ENCODE peak calls at places on chromosomes 3 and 15, in ten cellular contexts. S is ascending aorta; Z is CD4-positive, alpha-beta T cell; Y is SW480; T is HFFc6; U is mucosa of gallbladder; G is HEK293T; J is stimulated activated CD8-positive, alpha-beta memory T cell treated with anti-CD3 and anti-CD28 coated beads, Interleukin-7, amount 100 ng/mL, for 24 hours; L is activated T-helper 1 cell treated with Interleukin-2 at 50 U/mL for 16 hours; M is EH. X is an unnamed sample.

GRCh38 chr3:185822957-185823279 is 1.9 kb downstream of the IGF2BP2 start:
- DNase-seq in S (no peak), Z (no peak), Y (no peak), T (no peak), U (no peak), G (no peak), J (no peak), L (no peak), M (no peak), X (no peak)

GRCh38 chr15:90482124-90483011 is 47.4 kb upstream of the CRTC3 start:
- DNase-seq in S (no peak), Z (peak), Y (peak), T (peak), U (peak), G (peak), J (no peak), L (no peak), M (peak), X (peak)

GRCh38 chr3:63400259-63400860 is 122.3 kb downstream of the SYNPR start:
- DNase-seq in S (no peak), Z (no peak), Y (peak), T (peak), U (no peak), G (no peak), J (no peak), L (no peak), M (peak), X (peak)

GRCh38 chr3:23650371-23651140 is 155.2 kb upstream of the UBE2E1 start:
- DNase-seq in S (no peak), Z (no peak), Y (no peak), T (peak), U (no peak), G (no peak), J (no peak), L (no peak), M (peak), X (peak)

GRCh38 chr3:42118762-42119361 is 27.7 kb downstream of the TRAK1 start:
- DNase-seq in S (peak), Z (no peak), Y (peak), T (peak), U (peak), G (peak), J (no peak), L (no peak), M (peak), X (peak)

GRCh38 chr15:59399465-59400102 is 26.9 kb upstream of the MYO1E start:
- DNase-seq in S (peak), Z (no peak), Y (no peak), T (no peak), U (no peak), G (no peak), J (no peak), L (no peak), M (no peak), X (no peak)

GRCh38 chr15:73951591-73951990 is 25.3 kb downstream of the LOXL1 start:
- DNase-seq in S (peak), Z (no peak), Y (no peak), T (no peak), U (no peak), G (no peak), J (no peak), L (no peak), M (no peak), X (no peak)

GRCh38 chr15:80615783-80616391 is 79.2 kb upstream of the ABHD17C start:
- DNase-seq in S (no peak), Z (no peak), Y (no peak), T (peak), U (peak), G (no peak), J (no peak), L (no peak), M (peak), X (peak)

GRCh38 chr15:74443100-74443909 is 9.5 kb upstream of the SEMA7A start:
- DNase-seq in S (no peak), Z (no peak), Y (no peak), T (no peak), U (no peak), G (no peak), J (no peak), L (no peak), M (peak), X (peak)

GRCh38 chr3:126398423-126399347 is 4.0 kb downstream of the CFAP100 start:
- DNase-seq in S (no peak), Z (no peak), Y (no peak), T (no peak), U (no peak), G (no peak), J (no peak), L (no peak), M (no peak), X (no peak)

GRCh38 chr3:60431599-60431958 is 819.7 kb downstream of the FHIT start:
- DNase-seq in S (no peak), Z (no peak), Y (no peak), T (no peak), U (no peak), G (no peak), J (no peak), L (no peak), M (no peak), X (peak)

GRCh38 chr3:128984596-128984995 is 9.3 kb downstream of the CFAP92 start:
- DNase-seq in S (no peak), Z (no peak), Y (no peak), T (peak), U (no peak), G (no peak), J (no peak), L (no peak), M (no peak), X (peak)

GRCh38 chr3:194935061-194935460 is 249.4 kb downstream of the FAM43A start:
- DNase-seq in S (no peak), Z (no peak), Y (no peak), T (no peak), U (no peak), G (no peak), J (no peak), L (no peak), M (no peak), X (no peak)

GRCh38 chr3:30751610-30752299 is 142.7 kb downstream of the GADL1 start:
- DNase-seq in S (no peak), Z (peak), Y (peak), T (peak), U (no peak), G (peak), J (peak), L (peak), M (peak), X (peak)

GRCh38 chr15:79008666-79009065 is 63.8 kb upstream of the CTSH start:
- DNase-seq in S (no peak), Z (no peak), Y (no peak), T (no peak), U (no peak), G (no peak), J (no peak), L (no peak), M (no peak), X (no peak)

GRCh38 chr3:153130312-153130977 is 31.6 kb upstream of the RAP2B start:
- DNase-seq in S (no peak), Z (no peak), Y (no peak), T (peak), U (no peak), G (no peak), J (no peak), L (no peak), M (peak), X (peak)

GRCh38 chr15:78810377-78811123 is 714 bp downstream of the ADAMTS7 start:
- DNase-seq in S (peak), Z (no peak), Y (peak), T (no peak), U (no peak), G (peak), J (no peak), L (no peak), M (peak), X (peak)

GRCh38 chr3:19147905-19148767 is at the start of gene KCNH8:
- DNase-seq in S (no peak), Z (no peak), Y (peak), T (no peak), U (peak), G (peak), J (no peak), L (no peak), M (no peak), X (no peak)

GRCh38 chr3:181720281-181720680 is 8.6 kb downstream of the SOX2 start:
- DNase-seq in S (no peak), Z (no peak), Y (no peak), T (no peak), U (no peak), G (no peak), J (no peak), L (no peak), M (no peak), X (no peak)

GRCh38 chr3:126781406-126781805 is 77.4 kb downstream of the CHCHD6 start:
- DNase-seq in S (no peak), Z (no peak), Y (no peak), T (no peak), U (no peak), G (no peak), J (no peak), L (no peak), M (no peak), X (no peak)

GRCh38 chr3:138066383-138066782 is 49.0 kb downstream of the DZIP1L start:
- DNase-seq in S (no peak), Z (no peak), Y (no peak), T (no peak), U (no peak), G (no peak), J (no peak), L (no peak), M (no peak), X (no peak)

GRCh38 chr3:77370413-77370812 is 330.5 kb downstream of the ROBO2 start:
- DNase-seq in S (peak), Z (no peak), Y (no peak), T (peak), U (no peak), G (no peak), J (no peak), L (no peak), M (peak), X (peak)

GRCh38 chr3:181974198-181974597 is 262.5 kb downstream of the SOX2 start:
- DNase-seq in S (no peak), Z (no peak), Y (peak), T (no peak), U (no peak), G (no peak), J (no peak), L (no peak), M (no peak), X (no peak)

GRCh38 chr3:105634719-105635118 is 234.1 kb downstream of the CBLB start:
- DNase-seq in S (no peak), Z (no peak), Y (no peak), T (no peak), U (no peak), G (no peak), J (no peak), L (no peak), M (no peak), X (no peak)

GRCh38 chr15:101267320-101268104 is 9.8 kb downstream of the SELENOS start:
- DNase-seq in S (peak), Z (no peak), Y (peak), T (peak), U (peak), G (no peak), J (no peak), L (no peak), M (peak), X (peak)

GRCh38 chr15:76258460-76258859 is 52.8 kb downstream of the ETFA start:
- DNase-seq in S (no peak), Z (no peak), Y (no peak), T (no peak), U (no peak), G (no peak), J (no peak), L (no peak), M (no peak), X (no peak)

GRCh38 chr15:45186771-45187577 is 792 bp downstream of the SHF start:
- DNase-seq in S (no peak), Z (no peak), Y (no peak), T (no peak), U (no peak), G (no peak), J (no peak), L (no peak), M (no peak), X (no peak)

GRCh38 chr15:85463273-85463937 is 83.0 kb downstream of the AKAP13 start:
- DNase-seq in S (no peak), Z (no peak), Y (peak), T (no peak), U (no peak), G (no peak), J (no peak), L (no peak), M (no peak), X (no peak)

GRCh38 chr3:158737987-158738615 is 5.8 kb upstream of the RARRES1 start:
- DNase-seq in S (no peak), Z (no peak), Y (no peak), T (no peak), U (no peak), G (no peak), J (no peak), L (no peak), M (no peak), X (peak)

GRCh38 chr15:32870240-32871033 is 152.6 kb downstream of the GREM1 start:
- DNase-seq in S (no peak), Z (no peak), Y (peak), T (peak), U (no peak), G (no peak), J (no peak), L (no peak), M (peak), X (peak)

GRCh38 chr3:153252963-153253362 is 90.9 kb downstream of the RAP2B start:
- DNase-seq in S (no peak), Z (no peak), Y (no peak), T (peak), U (no peak), G (no peak), J (no peak), L (no peak), M (peak), X (no peak)

GRCh38 chr3:69806735-69807438 is 67.6 kb downstream of the MITF start:
- DNase-seq in S (no peak), Z (no peak), Y (no peak), T (peak), U (no peak), G (no peak), J (no peak), L (no peak), M (peak), X (peak)

GRCh38 chr3:72100626-72101187 is 315.8 kb upstream of the PROK2 start:
- DNase-seq in S (peak), Z (peak), Y (peak), T (peak), U (peak), G (peak), J (peak), L (peak), M (peak), X (peak)

GRCh38 chr3:27031476-27031875 is 337.7 kb downstream of the NEK10 start:
- DNase-seq in S (no peak), Z (no peak), Y (no peak), T (no peak), U (no peak), G (no peak), J (no peak), L (no peak), M (no peak), X (no peak)

X was measured in choroid plexus epithelial cell.